ENCODE peak calls at places on chromosomes 7 and 10, in ten cellular contexts. D is AG09309, G is HFF-Myc, V is tibial artery, U is brain microvascular endothelial cell, F is OCI-LY7, X is GM12865, Q is choroid plexus epithelial cell, J is cardiac muscle cell, A is Panc1. P is an unnamed sample.

GRCh38 chr10:47454294-47455058 is 29.4 kb downstream of the ANXA8 start:
- DNase-seq in D (no peak), G (no peak), V (no peak), U (no peak), F (no peak), X (no peak), Q (no peak), J (no peak), A (no peak), P (no peak)

GRCh38 chr10:122468923-122469781 is 7.8 kb downstream of the HTRA1 start:
- DNase-seq in D (peak; percentile 98), G (peak; percentile 67), V (peak; percentile 74), U (peak; percentile 89), F (no peak), X (no peak), Q (peak; percentile 97), J (no peak), A (peak; percentile 74), P (no peak)

GRCh38 chr10:46304671-46305429 is 18.1 kb downstream of the ANTXRL start:
- DNase-seq in D (no peak), G (no peak), V (peak; percentile 54), U (no peak), F (no peak), X (no peak), Q (no peak), J (no peak), A (no peak), P (no peak)

GRCh38 chr10:103545771-103546281 is 52.3 kb downstream of the NEURL1 start:
- DNase-seq in D (no peak), G (no peak), V (peak; percentile 41), U (no peak), F (peak; percentile 45), X (no peak), Q (no peak), J (no peak), A (no peak), P (no peak)

GRCh38 chr10:24721254-24722106 is 2.2 kb downstream of the ARHGAP21 start:
- DNase-seq in D (no peak), G (no peak), V (peak; percentile 71), U (no peak), F (no peak), X (no peak), Q (peak; percentile 20), J (peak; percentile 44), A (no peak), P (no peak)

GRCh38 chr10:125105856-125106255 is 54.5 kb downstream of the CTBP2 start:
- DNase-seq in D (no peak), G (no peak), V (peak; percentile 55), U (no peak), F (no peak), X (no peak), Q (no peak), J (no peak), A (no peak), P (no peak)

GRCh38 chr10:72503241-72503640 is 122.6 kb downstream of the MICU1 start:
- DNase-seq in D (peak; percentile 52), G (no peak), V (no peak), U (peak; percentile 59), F (no peak), X (no peak), Q (peak; percentile 68), J (no peak), A (no peak), P (no peak)

GRCh38 chr10:99930731-99931550 is 78.8 kb downstream of the DNMBP start:
- DNase-seq in D (no peak), G (no peak), V (no peak), U (no peak), F (no peak), X (no peak), Q (peak; percentile 44), J (no peak), A (no peak), P (peak; percentile 29)

GRCh38 chr10:48765039-48765438 is 80.4 kb downstream of the WDFY4 start:
- DNase-seq in D (no peak), G (no peak), V (no peak), U (no peak), F (no peak), X (peak; percentile 16), Q (no peak), J (no peak), A (no peak), P (no peak)

GRCh38 chr7:32616625-32617024 is 121.3 kb downstream of the AVL9 start:
- DNase-seq in D (peak; percentile 70), G (peak; percentile 40), V (peak; percentile 72), U (peak; percentile 81), F (no peak), X (no peak), Q (peak; percentile 65), J (peak; percentile 26), A (peak; percentile 18), P (no peak)

GRCh38 chr10:132713421-132714095 is 72.4 kb downstream of the NKX6-2 start:
- DNase-seq in D (no peak), G (no peak), V (peak; percentile 57), U (no peak), F (no peak), X (no peak), Q (no peak), J (no peak), A (no peak), P (no peak)

GRCh38 chr7:824106-824505 is 8.2 kb upstream of the SUN1 start:
- DNase-seq in D (no peak), G (no peak), V (no peak), U (no peak), F (no peak), X (no peak), Q (no peak), J (no peak), A (no peak), P (no peak)

GRCh38 chr10:103985726-103986125 is 18.8 kb downstream of the SLK start:
- DNase-seq in D (no peak), G (no peak), V (no peak), U (no peak), F (no peak), X (no peak), Q (peak; percentile 44), J (no peak), A (no peak), P (no peak)

GRCh38 chr10:82497451-82497850 is 622.5 kb downstream of the NRG3 start:
- DNase-seq in D (no peak), G (no peak), V (no peak), U (no peak), F (no peak), X (no peak), Q (peak; percentile 13), J (no peak), A (no peak), P (no peak)

GRCh38 chr10:114315566-114316420 is 76.7 kb downstream of the VWA2 start:
- DNase-seq in D (no peak), G (no peak), V (peak; percentile 51), U (no peak), F (no peak), X (no peak), Q (no peak), J (no peak), A (no peak), P (no peak)

GRCh38 chr7:106112118-106112971 is at the start of gene SYPL1:
- DNase-seq in D (no peak), G (peak; percentile 51), V (peak; percentile 97), U (peak; percentile 79), F (peak; percentile 96), X (peak; percentile 96), Q (peak; percentile 95), J (peak; percentile 94), A (peak; percentile 60), P (peak; percentile 94)

GRCh38 chr10:129059977-129060376 is 407.1 kb upstream of the MGMT start:
- DNase-seq in D (no peak), G (no peak), V (peak; percentile 50), U (no peak), F (no peak), X (no peak), Q (no peak), J (no peak), A (no peak), P (no peak)

GRCh38 chr7:129798616-129799349 is 154.0 kb downstream of the UBE2H start:
- DNase-seq in D (no peak), G (no peak), V (no peak), U (no peak), F (no peak), X (no peak), Q (no peak), J (no peak), A (no peak), P (no peak)

DNA sequence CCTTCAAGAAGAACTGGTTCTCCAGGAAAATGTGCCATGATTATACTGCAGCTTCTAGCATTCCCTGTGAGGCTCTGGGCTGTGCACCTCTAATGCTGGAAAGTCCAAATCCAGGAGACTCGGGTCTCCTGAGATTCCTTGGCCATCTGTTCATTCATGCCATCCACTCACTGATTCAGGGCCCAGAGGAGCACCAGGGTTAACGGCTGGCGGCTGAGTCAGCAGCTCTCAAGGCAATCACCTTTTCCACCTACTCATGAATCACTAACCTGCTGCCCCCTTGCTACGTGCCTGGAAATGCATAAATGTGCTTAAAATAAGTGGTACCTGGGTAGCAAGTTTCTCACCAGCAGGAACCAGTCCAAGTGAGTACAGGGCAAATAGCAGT is 132.7 kb downstream of the KCNMA1 start:
- DNase-seq in D (no peak), G (no peak), V (peak; percentile 42), U (peak; percentile 18), F (no peak), X (no peak), Q (peak; percentile 23), J (no peak), A (peak; percentile 83), P (no peak)
- H3K4me3 ChIP-seq in D (no peak overlapping the region), G (no peak overlapping the region), V (no peak overlapping the region), U (no peak overlapping the region), F (no peak overlapping the region), X (no peak overlapping the region), Q (no peak overlapping the region), J (no peak overlapping the region), A (no peak overlapping the region), P (no peak overlapping the region)

GRCh38 chr7:128166603-128167315 is 74.3 kb upstream of the LEP start:
- DNase-seq in D (no peak), G (no peak), V (no peak), U (no peak), F (no peak), X (no peak), Q (no peak), J (peak; percentile 47), A (no peak), P (no peak)
- H3K4me3 ChIP-seq in D (peak overlapping the region; percentile 27), G (peak overlapping the region; percentile 11), V (peak overlapping the region; percentile 44), U (peak overlapping the region; percentile 39), F (no peak overlapping the region), X (no peak overlapping the region), Q (peak overlapping the region; percentile 36), J (peak overlapping the region; percentile 44), A (peak overlapping the region; percentile 54), P (no peak overlapping the region)

GRCh38 chr7:27148776-27149641 is 1.4 kb upstream of the HOXA6 start:
- DNase-seq in D (no peak), G (no peak), V (peak; percentile 62), U (no peak), F (no peak), X (no peak), Q (no peak), J (no peak), A (no peak), P (no peak)
- H3K4me3 ChIP-seq in D (no peak overlapping the region), G (no peak overlapping the region), V (peak overlapping the region; percentile 78), U (no peak overlapping the region), F (peak overlapping the region; percentile 75), X (no peak overlapping the region), Q (no peak overlapping the region), J (no peak overlapping the region), A (peak overlapping the region; percentile 83), P (no peak overlapping the region)

DNA sequence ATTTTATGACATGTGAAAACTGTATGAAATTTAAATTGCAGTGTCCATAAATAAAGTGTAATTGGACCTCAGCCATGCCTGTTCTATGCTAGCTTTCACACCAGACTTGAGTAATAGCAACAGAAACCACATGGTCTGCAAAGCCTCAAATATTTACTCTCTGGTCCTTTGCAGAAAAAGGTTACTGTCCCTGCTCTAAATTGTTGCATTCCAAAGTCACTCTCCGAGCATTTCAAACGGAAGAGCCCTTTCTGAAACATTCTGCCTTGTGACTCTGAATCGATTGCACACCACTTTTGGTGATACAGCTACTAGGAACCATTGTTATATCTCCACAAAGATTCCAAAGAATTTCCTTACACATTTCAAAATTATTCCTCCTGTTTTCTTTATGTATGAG is 81.0 kb upstream of the STK17A start:
- DNase-seq in D (no peak), G (no peak), V (no peak), U (peak; percentile 75), F (no peak), X (peak; percentile 37), Q (peak; percentile 93), J (no peak), A (no peak), P (no peak)
- H3K4me3 ChIP-seq in D (no peak overlapping the region), G (no peak overlapping the region), V (no peak overlapping the region), U (no peak overlapping the region), F (no peak overlapping the region), X (no peak overlapping the region), Q (no peak overlapping the region), J (no peak overlapping the region), A (no peak overlapping the region), P (no peak overlapping the region)

P was measured in Jurkat, Clone E6-1.